ENCODE peak calls at places on chromosome 21, in four cellular contexts. V is SK-N-SH, T is HepG2, B is HCT116. X is an unnamed sample.

GRCh38 chr21:18275740-18276139 is 31.1 kb downstream of the CHODL start:
- DNase-seq in V (no peak), T (no peak), B (no peak), X (no peak)

GRCh38 chr21:20443558-20444155 is 554.6 kb upstream of the NCAM2 start:
- DNase-seq in V (peak; percentile 25), T (no peak), B (no peak), X (peak; percentile 17)

GRCh38 chr21:38244885-38245869 is 11.6 kb upstream of the KCNJ15 start:
- DNase-seq in V (no peak), T (no peak), B (no peak), X (no peak)

GRCh38 chr21:45459171-45460010 is 54.4 kb downstream of the COL18A1 start:
- DNase-seq in V (no peak), T (peak; percentile 26), B (no peak), X (no peak)

GRCh38 chr21:45740491-45741357 is 97.2 kb downstream of the PCBP3 start:
- DNase-seq in V (no peak), T (no peak), B (no peak), X (no peak)

GRCh38 chr21:37030864-37031263 is 24.4 kb downstream of the RIPPLY3 start:
- DNase-seq in V (no peak), T (no peak), B (no peak), X (no peak)

GRCh38 chr21:16811011-16811410 is 701.8 kb upstream of the CXADR start:
- DNase-seq in V (no peak), T (no peak), B (no peak), X (no peak)

GRCh38 chr21:14550200-14550599 is 4.1 kb upstream of the SAMSN1 start:
- DNase-seq in V (no peak), T (no peak), B (no peak), X (no peak)

GRCh38 chr21:15015622-15016471 is 49.0 kb downstream of the NRIP1 start:
- DNase-seq in V (no peak), T (no peak), B (no peak), X (no peak)

GRCh38 chr21:37001446-37001845 is 5.1 kb upstream of the RIPPLY3 start:
- DNase-seq in V (no peak), T (no peak), B (no peak), X (no peak)

GRCh38 chr21:39313042-39313456 is 383 bp downstream of the BRWD1 start:
- DNase-seq in V (peak; percentile 58), T (no peak), B (no peak), X (peak; percentile 79)

GRCh38 chr21:31520506-31521163 is 138.9 kb upstream of the SOD1 start:
- DNase-seq in V (no peak), T (no peak), B (no peak), X (no peak)

GRCh38 chr21:37075214-37075770 is 2.2 kb downstream of the TTC3 start:
- DNase-seq in V (no peak), T (no peak), B (no peak), X (no peak)

GRCh38 chr21:36415375-36415774 is 30.2 kb downstream of the CHAF1B start:
- DNase-seq in V (no peak), T (no peak), B (no peak), X (no peak)

GRCh38 chr21:46461909-46462308 is 3.2 kb downstream of the DIP2A start:
- DNase-seq in V (no peak), T (no peak), B (no peak), X (no peak)

GRCh38 chr21:37082375-37082774 is 9.3 kb downstream of the TTC3 start:
- DNase-seq in V (no peak), T (no peak), B (no peak), X (no peak)

GRCh38 chr21:45992311-45993209 is 11.0 kb downstream of the COL6A1 start:
- DNase-seq in V (no peak), T (no peak), B (no peak), X (no peak)

GRCh38 chr21:45988366-45989347 is 7.1 kb downstream of the COL6A1 start:
- DNase-seq in V (no peak), T (no peak), B (no peak), X (no peak)

GRCh38 chr21:35987475-35987874 is 72.9 kb downstream of the SETD4 start:
- DNase-seq in V (no peak), T (no peak), B (no peak), X (no peak)

GRCh38 chr21:27693376-27693775 is 726.5 kb upstream of the ADAMTS5 start:
- DNase-seq in V (no peak), T (no peak), B (no peak), X (no peak)

GRCh38 chr21:45525910-45526306 is 16.3 kb downstream of the SLC19A1 start:
- DNase-seq in V (no peak), T (no peak), B (no peak), X (no peak)

GRCh38 chr21:15415541-15416261 is 314.1 kb upstream of the USP25 start:
- DNase-seq in V (no peak), T (peak; percentile 6), B (no peak), X (no peak)

GRCh38 chr21:44392916-44393315 is 39.5 kb downstream of the TRPM2 start:
- DNase-seq in V (peak; percentile 6), T (no peak), B (no peak), X (no peak)

GRCh38 chr21:26127918-26128317 is 42.7 kb downstream of the APP start:
- DNase-seq in V (no peak), T (no peak), B (no peak), X (no peak)

GRCh38 chr21:26833011-26833410 is 12.2 kb downstream of the ADAMTS1 start:
- DNase-seq in V (no peak), T (no peak), B (no peak), X (no peak)

GRCh38 chr21:23398726-23399125 is 2208.6 kb downstream of the MRPL39 start:
- DNase-seq in V (no peak), T (no peak), B (no peak), X (no peak)

GRCh38 chr21:38914531-38915385 is 109.0 kb downstream of the ETS2 start:
- DNase-seq in V (no peak), T (peak; percentile 25), B (peak; percentile 28), X (no peak)

GRCh38 chr21:41883582-41883981 is 4.4 kb upstream of the PRDM15 start:
- DNase-seq in V (no peak), T (no peak), B (no peak), X (no peak)

GRCh38 chr21:41887682-41888081 is 8.5 kb upstream of the PRDM15 start:
- DNase-seq in V (no peak), T (no peak), B (no peak), X (no peak)

GRCh38 chr21:41886331-41886730 is 7.2 kb upstream of the PRDM15 start:
- DNase-seq in V (no peak), T (no peak), B (no peak), X (no peak)

GRCh38 chr21:41884501-41885030 is 5.4 kb upstream of the PRDM15 start:
- DNase-seq in V (no peak), T (no peak), B (no peak), X (no peak)

GRCh38 chr21:41885341-41886024 is 6.3 kb upstream of the PRDM15 start:
- DNase-seq in V (no peak), T (no peak), B (no peak), X (no peak)
- TF ChIP-seq ELF1 in V (no peak), T (no peak), B (no peak), X (no peak)

DNA sequence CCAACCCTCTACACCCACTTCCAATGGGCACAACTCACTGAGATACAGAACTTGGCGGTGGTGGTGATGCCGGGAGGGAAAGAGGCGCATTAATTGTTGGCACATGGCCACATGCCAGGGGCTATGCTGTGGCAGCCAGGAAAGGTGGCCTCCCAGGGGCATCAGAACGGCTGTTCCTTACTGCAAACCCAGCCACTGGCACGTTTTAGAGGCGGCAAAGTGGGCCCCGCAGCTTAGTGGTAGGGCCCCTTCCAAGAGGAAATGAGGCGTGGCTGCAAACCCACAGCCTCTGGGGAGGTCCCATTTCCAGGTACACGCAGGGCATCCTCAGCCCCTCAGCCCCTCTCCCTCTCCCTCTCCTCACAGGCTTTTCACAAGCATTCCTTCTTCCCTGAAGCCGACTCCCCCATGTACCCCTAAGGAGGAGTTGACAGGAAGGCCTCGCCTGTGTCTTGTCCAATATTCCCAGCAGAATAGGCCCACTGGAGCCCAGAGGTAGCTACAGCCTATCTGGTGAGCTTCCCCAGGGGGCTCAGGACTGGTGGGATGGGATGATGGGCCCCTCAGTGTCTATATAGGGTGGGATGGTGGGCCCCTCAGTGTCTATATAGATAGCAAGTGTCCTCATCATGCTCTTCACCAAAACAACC is 166.2 kb downstream of the CLIC6 start:
- DNase-seq in V (no peak), T (no peak), B (no peak), X (no peak)
- TF ChIP-seq ELF1 in V (no peak), T (no peak), B (no peak), X (no peak)

GRCh38 chr21:42656872-42657271 is 3.5 kb downstream of the PDE9A start:
- DNase-seq in V (no peak), T (no peak), B (no peak), X (no peak)

GRCh38 chr21:42654913-42655796 is 1.7 kb downstream of the PDE9A start:
- DNase-seq in V (no peak), T (no peak), B (no peak), X (no peak)

GRCh38 chr21:42654179-42654912 is 925 bp downstream of the PDE9A start:
- DNase-seq in V (peak; percentile 79), T (peak; percentile 30), B (no peak), X (no peak)

GRCh38 chr21:42657676-42658319 is 4.4 kb downstream of the PDE9A start:
- DNase-seq in V (no peak), T (no peak), B (no peak), X (no peak)

DNA sequence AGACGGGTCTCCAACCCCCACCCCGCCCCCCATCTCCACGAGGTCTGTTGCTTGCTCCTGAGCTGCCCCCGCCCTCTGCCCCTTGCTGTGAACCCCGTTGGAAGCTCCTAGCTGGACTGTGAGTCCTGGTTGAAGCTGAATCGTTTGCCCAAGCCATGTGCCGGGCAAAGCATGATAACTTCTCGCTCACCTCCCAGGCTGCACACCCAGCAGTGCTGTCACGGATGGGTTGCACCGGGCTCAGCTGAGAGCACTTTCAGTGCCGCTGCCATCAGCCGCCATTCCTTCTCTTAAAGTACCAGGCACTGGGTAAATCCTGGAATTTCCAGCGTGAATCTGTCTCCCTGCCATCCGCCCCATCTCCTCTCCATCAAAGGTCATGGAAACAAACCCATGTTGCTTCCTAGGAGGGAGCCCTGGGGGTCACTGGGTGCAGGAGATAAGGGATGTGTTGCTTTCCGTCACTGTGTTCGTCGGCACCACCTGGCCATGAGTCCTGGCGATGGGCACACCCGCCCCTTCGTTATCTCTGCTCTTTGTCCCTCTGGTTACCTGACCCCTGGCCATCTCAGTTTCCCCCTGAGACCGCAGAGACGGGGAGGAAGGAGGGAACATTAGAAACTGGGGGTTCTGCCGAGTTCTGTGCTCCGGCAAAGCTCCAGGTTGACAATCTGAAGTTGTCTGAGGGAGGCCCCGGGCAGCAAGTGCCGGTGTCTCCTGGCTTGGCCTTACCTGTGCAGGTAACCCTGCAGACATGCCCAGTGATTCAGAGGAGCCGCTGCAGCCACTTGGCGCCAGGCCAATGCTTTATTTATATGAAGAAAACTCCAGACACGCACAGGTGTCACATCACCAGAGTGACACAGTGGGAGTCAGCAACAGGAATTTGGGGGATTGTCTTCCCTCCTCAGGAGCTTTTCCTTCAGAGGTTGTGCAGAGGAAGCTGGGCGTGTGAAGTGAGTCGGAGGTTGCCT is 2.7 kb downstream of the PDE9A start:
- DNase-seq in V (no peak), T (no peak), B (no peak), X (no peak)
- TF ChIP-seq ELF1 in V (no peak), T (no peak), B (no peak), X (no peak)

GRCh38 chr21:41370840-41371697 is 9.2 kb downstream of the MX2 start:
- DNase-seq in V (no peak), T (no peak), B (no peak), X (no peak)

GRCh38 chr21:41368361-41369104 is 6.7 kb downstream of the MX2 start:
- DNase-seq in V (no peak), T (no peak), B (no peak), X (no peak)

GRCh38 chr21:41367598-41368360 is 6.0 kb downstream of the MX2 start:
- DNase-seq in V (no peak), T (no peak), B (no peak), X (no peak)

GRCh38 chr21:41369915-41370839 is 8.3 kb downstream of the MX2 start:
- DNase-seq in V (no peak), T (peak; percentile 32), B (no peak), X (no peak)

GRCh38 chr21:41369105-41369914 is 7.5 kb downstream of the MX2 start:
- DNase-seq in V (peak; percentile 42), T (peak; percentile 40), B (no peak), X (no peak)
- TF ChIP-seq ELF1 in V (no peak), T (peak; percentile 77), B (no peak), X (no peak)